ENCODE peak calls at places on chromosomes 12 and 14, in nine cellular contexts. P is pancreas; T is mucosa of descending colon; J is A549; D is stimulated activated naive CD8-positive, alpha-beta T cell treated with anti-CD3 and anti-CD28 coated beads, Interleukin-15, Interleukin-2, amounts not matched to agents 100 U/mL and 50 U/mL, for 24 hours; U is activated CD8-positive, alpha-beta T cell treated with anti-CD3 and anti-CD28 coated beads, Interleukin-2, amount 10 ng/mL, durations not matched to agents 7 days and 5 days; E is RWPE2; Y is aorta; K is PC-3. F is an unnamed sample.

GRCh38 chr12:111056618-111057521 is 136.5 kb upstream of the MYL2 start:
- ATAC-seq in Y (no peak), U (peak), E (peak), K (peak), D (peak), T (peak), J (no peak), P (no peak), F (peak)

GRCh38 chr14:54189358-54190354 is 207.2 kb upstream of the CDKN3 start:
- ATAC-seq in P (no peak), T (no peak), D (no peak), U (no peak), J (no peak), E (peak), Y (no peak), K (peak), F (no peak)

GRCh38 chr12:59066445-59066844 is 146.1 kb upstream of the LRIG3 start:
- ATAC-seq in D (no peak), Y (no peak), P (no peak), U (no peak), J (no peak), K (no peak), T (peak), E (peak), F (no peak)

GRCh38 chr14:50260511-50260910 is 29.1 kb upstream of the SOS2 start:
- ATAC-seq in E (peak), Y (no peak), P (no peak), J (peak), K (peak), T (peak), U (peak), D (no peak), F (peak)

GRCh38 chr14:91891721-91892220 is 24.4 kb upstream of the TC2N start:
- ATAC-seq in Y (no peak), D (no peak), T (no peak), J (no peak), K (no peak), E (no peak), U (no peak), P (no peak), F (no peak)

GRCh38 chr12:24109381-24110039 is 160.0 kb upstream of the SOX5 start:
- ATAC-seq in U (no peak), K (no peak), D (no peak), T (no peak), P (no peak), E (no peak), J (no peak), Y (no peak), F (no peak)

GRCh38 chr14:73759183-73759713 is 45.1 kb upstream of the PNMA1 start:
- ATAC-seq in K (peak), Y (peak), T (peak), D (no peak), P (peak), E (no peak), J (peak), U (no peak), F (no peak)

GRCh38 chr14:65637780-65638179 is 225.2 kb downstream of the FUT8 start:
- ATAC-seq in K (peak), P (no peak), Y (no peak), U (peak), T (peak), E (peak), J (no peak), D (peak), F (peak)

GRCh38 chr14:94062344-94062904 is 18.6 kb downstream of the DDX24 start:
- ATAC-seq in K (no peak), Y (no peak), J (no peak), E (peak), U (no peak), P (no peak), T (no peak), D (no peak), F (no peak)

GRCh38 chr12:65300679-65301349 is 22.3 kb downstream of the MSRB3 start:
- ATAC-seq in T (peak), P (no peak), J (peak), D (no peak), E (peak), U (no peak), Y (no peak), K (peak), F (no peak)

GRCh38 chr12:120236124-120236398 is 29.5 kb downstream of the PXN start:
- ATAC-seq in Y (no peak), E (no peak), D (peak), K (no peak), U (no peak), J (no peak), P (no peak), T (no peak), F (no peak)

GRCh38 chr14:23041729-23042128 is 283 bp upstream of the PSMB11 start:
- ATAC-seq in Y (no peak), P (no peak), K (peak), T (no peak), J (peak), E (peak), U (no peak), D (no peak), F (no peak)

GRCh38 chr12:30546121-30546520 is 149.5 kb downstream of the IPO8 start:
- ATAC-seq in D (no peak), K (peak), Y (no peak), J (no peak), T (no peak), P (no peak), E (no peak), U (no peak), F (no peak)

GRCh38 chr12:124309744-124310143 is 14.9 kb downstream of the RFLNA start:
- ATAC-seq in P (no peak), T (no peak), Y (no peak), U (no peak), J (no peak), E (no peak), D (no peak), K (no peak), F (no peak)

GRCh38 chr12:2403221-2403976 is 350.6 kb downstream of the CACNA1C start:
- ATAC-seq in P (no peak), K (no peak), Y (no peak), T (no peak), J (no peak), U (peak), E (no peak), D (peak), F (no peak)

GRCh38 chr12:21891763-21892217 is 49.4 kb downstream of the ABCC9 start:
- ATAC-seq in K (no peak), J (no peak), Y (peak), E (no peak), D (no peak), U (no peak), P (peak), T (peak), F (no peak)

GRCh38 chr14:58752782-58753181 is 115.0 kb downstream of the DACT1 start:
- ATAC-seq in U (no peak), K (no peak), E (peak), P (peak), J (peak), D (no peak), Y (peak), T (peak), F (no peak)

GRCh38 chr12:1935700-1936378 is 17.4 kb upstream of the CACNA2D4 start:
- ATAC-seq in T (peak), J (no peak), K (peak), Y (peak), E (no peak), U (no peak), D (no peak), P (peak), F (no peak)

GRCh38 chr12:26369588-26369987 is 174.2 kb downstream of the SSPN start:
- ATAC-seq in T (peak), E (peak), D (no peak), Y (peak), P (no peak), K (peak), U (no peak), J (peak), F (no peak)

GRCh38 chr12:56278905-56279304 is 12.2 kb downstream of the COQ10A start:
- ATAC-seq in T (no peak), E (no peak), K (no peak), D (no peak), Y (no peak), J (no peak), P (no peak), U (no peak), F (no peak)

GRCh38 chr12:38149395-38150073 is 167.0 kb upstream of the ALG10B start:
- ATAC-seq in E (peak), J (peak), D (no peak), Y (no peak), K (peak), T (no peak), U (no peak), P (no peak), F (no peak)

GRCh38 chr12:24948452-24948815 is 467 bp downstream of the BCAT1 start:
- ATAC-seq in E (no peak), Y (peak), D (peak), J (peak), P (peak), K (no peak), U (peak), T (peak), F (peak)

GRCh38 chr12:30622509-30622908 is 73.2 kb downstream of the IPO8 start:
- ATAC-seq in U (no peak), E (no peak), J (no peak), T (peak), D (peak), K (no peak), Y (no peak), P (no peak), F (peak)

GRCh38 chr12:11927311-11927935 is 143.3 kb upstream of the BCL2L14 start:
- ATAC-seq in T (no peak), U (no peak), D (no peak), P (no peak), E (no peak), J (no peak), Y (no peak), K (no peak), F (no peak)

GRCh38 chr12:128069359-128069997 is 197.5 kb upstream of the TMEM132C start:
- ATAC-seq in Y (no peak), U (no peak), E (peak), J (peak), P (no peak), K (peak), T (peak), D (no peak), F (no peak)

GRCh38 chr14:52360831-52361230 is 46.7 kb downstream of the PTGER2 start:
- ATAC-seq in K (no peak), D (no peak), P (no peak), J (no peak), E (no peak), Y (no peak), U (no peak), T (peak), F (no peak)

GRCh38 chr12:124551268-124552144 is 15.9 kb downstream of the NCOR2 start:
- ATAC-seq in P (no peak), K (peak), D (no peak), T (peak), U (no peak), Y (no peak), J (no peak), E (peak), F (no peak)

GRCh38 chr12:5459051-5459782 is 27.3 kb downstream of the NTF3 start:
- ATAC-seq in Y (no peak), K (no peak), J (no peak), U (no peak), E (no peak), P (no peak), D (no peak), T (no peak), F (no peak)

GRCh38 chr12:91413591-91413990 is 231.0 kb upstream of the DCN start:
- ATAC-seq in T (peak), J (peak), U (no peak), K (peak), P (no peak), D (no peak), Y (no peak), E (peak), F (no peak)

GRCh38 chr14:90201344-90201743 is 55.0 kb upstream of the PSMC1 start:
- ATAC-seq in P (no peak), D (no peak), K (no peak), T (no peak), J (no peak), E (no peak), U (no peak), Y (no peak), F (no peak)

GRCh38 chr14:32382704-32383103 is 53.6 kb downstream of the AKAP6 start:
- ATAC-seq in K (peak), Y (no peak), J (peak), T (peak), P (no peak), E (peak), D (no peak), U (no peak), F (no peak)

GRCh38 chr14:100662850-100663527 is 63.7 kb upstream of the DLK1 start:
- ATAC-seq in P (peak), K (no peak), T (peak), Y (peak), D (no peak), U (peak), J (no peak), E (peak), F (peak)

GRCh38 chr12:62760779-62761178 is 174.2 kb downstream of the PPM1H start:
- ATAC-seq in T (peak), J (peak), D (peak), K (peak), Y (no peak), E (no peak), P (peak), U (no peak), F (peak)

GRCh38 chr14:53953002-53953827 is 3.4 kb downstream of the BMP4 start:
- ATAC-seq in K (peak), U (peak), J (peak), E (peak), Y (peak), D (peak), T (peak), P (peak), F (no peak)

GRCh38 chr12:28130625-28131598 is 59.3 kb upstream of the CCDC91 start:
- ATAC-seq in U (no peak), K (peak), Y (peak), D (peak), T (no peak), E (peak), J (peak), P (no peak), F (peak)

GRCh38 chr14:59428581-59429012 is 36.6 kb downstream of the GPR135 start:
- ATAC-seq in D (peak), T (no peak), U (no peak), J (no peak), P (no peak), K (peak), E (peak), Y (peak), F (peak)

GRCh38 chr14:92747701-92748258 is 647 bp downstream of the LGMN start:
- ATAC-seq in K (peak), E (peak), Y (peak), D (peak), P (peak), T (peak), U (no peak), J (peak), F (peak)

GRCh38 chr12:22634883-22635282 is 9.9 kb downstream of the ETNK1 start:
- ATAC-seq in T (no peak), E (no peak), D (no peak), P (no peak), Y (no peak), J (no peak), U (no peak), K (no peak), F (no peak)